ENCODE peak calls at places on chromosomes 6 and 20, in seven cellular contexts. W, F, U, V, R, Z and L are unnamed samples.

GRCh38 chr6:165832471-165832836 is 169.4 kb upstream of the PDE10A start:
- DNase-seq in W (no peak), F (no peak), U (no peak), V (no peak), R (no peak), Z (no peak), L (peak; percentile 29)

GRCh38 chr20:41080866-41081265 is 52.2 kb downstream of the TOP1 start:
- DNase-seq in W (no peak), F (no peak), U (no peak), V (no peak), R (no peak), Z (no peak), L (no peak)

GRCh38 chr20:2742431-2742830 is 49.9 kb downstream of the EBF4 start:
- DNase-seq in W (no peak), F (no peak), U (no peak), V (no peak), R (no peak), Z (no peak), L (no peak)

GRCh38 chr20:36469973-36470372 is 71.3 kb upstream of the MYL9 start:
- DNase-seq in W (no peak), F (no peak), U (no peak), V (no peak), R (no peak), Z (no peak), L (no peak)

GRCh38 chr6:82365011-82365751 is 1.6 kb downstream of the TPBG start:
- DNase-seq in W (no peak), F (peak; percentile 20), U (no peak), V (peak; percentile 47), R (peak; percentile 32), Z (peak; percentile 43), L (peak; percentile 83)

GRCh38 chr6:136600818-136601217 is 50.6 kb upstream of the MAP7 start:
- DNase-seq in W (no peak), F (no peak), U (no peak), V (no peak), R (no peak), Z (no peak), L (no peak)

GRCh38 chr20:5065489-5066383 is 54.0 kb downstream of the PCNA start:
- DNase-seq in W (no peak), F (no peak), U (no peak), V (no peak), R (no peak), Z (peak; percentile 38), L (peak; percentile 78)

GRCh38 chr6:13683038-13683437 is 28.6 kb downstream of the RANBP9 start:
- DNase-seq in W (no peak), F (no peak), U (no peak), V (no peak), R (no peak), Z (no peak), L (no peak)

GRCh38 chr6:19477563-19477962 is 359.6 kb upstream of the ID4 start:
- DNase-seq in W (no peak), F (no peak), U (no peak), V (no peak), R (no peak), Z (no peak), L (no peak)

GRCh38 chr6:118618676-118619377 is 32.6 kb downstream of the CEP85L start:
- DNase-seq in W (peak; percentile 21), F (peak; percentile 49), U (peak; percentile 22), V (peak; percentile 41), R (peak; percentile 24), Z (peak; percentile 60), L (peak; percentile 74)

GRCh38 chr6:7328159-7328713 is 15.2 kb upstream of the SSR1 start:
- DNase-seq in W (no peak), F (no peak), U (no peak), V (no peak), R (no peak), Z (no peak), L (no peak)

GRCh38 chr6:116010400-116011095 is 50.1 kb downstream of the FRK start:
- DNase-seq in W (peak; percentile 17), F (peak; percentile 15), U (no peak), V (peak; percentile 60), R (peak; percentile 10), Z (peak; percentile 86), L (peak; percentile 75)

GRCh38 chr6:11767458-11767857 is 11.1 kb downstream of the ADTRP start:
- DNase-seq in W (no peak), F (no peak), U (no peak), V (no peak), R (no peak), Z (no peak), L (no peak)

GRCh38 chr6:170163405-170164170 is 127.3 kb downstream of the DLL1 start:
- DNase-seq in W (no peak), F (no peak), U (no peak), V (no peak), R (peak; percentile 3), Z (no peak), L (no peak)

GRCh38 chr6:101434601-101435000 is 41.1 kb downstream of the GRIK2 start:
- DNase-seq in W (no peak), F (no peak), U (no peak), V (no peak), R (no peak), Z (no peak), L (no peak)

GRCh38 chr20:3367125-3367524 is 40.3 kb downstream of the DNAAF9 start:
- DNase-seq in W (no peak), F (no peak), U (no peak), V (no peak), R (no peak), Z (no peak), L (no peak)

GRCh38 chr6:33962186-33962585 is 158.4 kb upstream of the MLN start:
- DNase-seq in W (no peak), F (no peak), U (no peak), V (no peak), R (peak; percentile 11), Z (no peak), L (no peak)

GRCh38 chr20:43558412-43559146 is at the start of gene SGK2:
- DNase-seq in W (no peak), F (no peak), U (peak; percentile 93), V (no peak), R (no peak), Z (peak; percentile 91), L (peak; percentile 80)

GRCh38 chr20:23180451-23180921 is 94.4 kb upstream of the CD93 start:
- DNase-seq in W (no peak), F (no peak), U (no peak), V (no peak), R (no peak), Z (no peak), L (peak; percentile 50)

GRCh38 chr20:50111829-50112495 is 988 bp downstream of the UBE2V1 start:
- DNase-seq in W (no peak), F (no peak), U (no peak), V (no peak), R (no peak), Z (no peak), L (no peak)

GRCh38 chr20:3461191-3461874 is 9.5 kb upstream of the ATRN start:
- DNase-seq in W (no peak), F (no peak), U (no peak), V (no peak), R (no peak), Z (no peak), L (no peak)

GRCh38 chr6:69007781-69008180 is 372.7 kb downstream of the ADGRB3 start:
- DNase-seq in W (no peak), F (no peak), U (no peak), V (no peak), R (no peak), Z (no peak), L (no peak)

GRCh38 chr6:46473866-46474265 is 17.4 kb downstream of the RCAN2 start:
- DNase-seq in W (no peak), F (no peak), U (no peak), V (no peak), R (no peak), Z (no peak), L (no peak)

GRCh38 chr6:150347845-150348244 is 21.0 kb upstream of the IYD start:
- DNase-seq in W (no peak), F (no peak), U (no peak), V (no peak), R (no peak), Z (no peak), L (no peak)

GRCh38 chr6:29935273-29935955 is 6.9 kb upstream of the HLA-A start:
- DNase-seq in W (no peak), F (no peak), U (no peak), V (no peak), R (no peak), Z (no peak), L (no peak)

GRCh38 chr6:47111685-47112084 is 69.6 kb upstream of the ADGRF1 start:
- DNase-seq in W (no peak), F (no peak), U (no peak), V (no peak), R (no peak), Z (peak; percentile 82), L (peak; percentile 89)

GRCh38 chr6:89260832-89261231 is 43.7 kb upstream of the GABRR1 start:
- DNase-seq in W (no peak), F (peak; percentile 32), U (peak; percentile 35), V (peak; percentile 55), R (no peak), Z (no peak), L (no peak)

GRCh38 chr20:1569417-1569861 is 11.9 kb upstream of the SIRPD start:
- DNase-seq in W (no peak), F (no peak), U (no peak), V (no peak), R (peak; percentile 38), Z (no peak), L (peak; percentile 32)

GRCh38 chr6:101150226-101150625 is 243.3 kb upstream of the GRIK2 start:
- DNase-seq in W (no peak), F (no peak), U (no peak), V (no peak), R (no peak), Z (no peak), L (no peak)

GRCh38 chr6:40328988-40329545 is 258.1 kb downstream of the LRFN2 start:
- DNase-seq in W (no peak), F (no peak), U (no peak), V (no peak), R (no peak), Z (no peak), L (no peak)

GRCh38 chr20:44979090-44979621 is 12.8 kb downstream of the STK4 start:
- DNase-seq in W (no peak), F (peak; percentile 65), U (no peak), V (no peak), R (no peak), Z (peak; percentile 53), L (no peak)

GRCh38 chr20:41627611-41628244 is 9.6 kb upstream of the CHD6 start:
- DNase-seq in W (no peak), F (no peak), U (no peak), V (no peak), R (no peak), Z (no peak), L (no peak)

GRCh38 chr6:26305097-26305841 is 59.7 kb upstream of the BTN3A2 start:
- DNase-seq in W (no peak), F (peak; percentile 45), U (no peak), V (no peak), R (no peak), Z (peak; percentile 76), L (peak; percentile 83)

GRCh38 chr6:79543411-79543810 is 6.2 kb upstream of the LCA5 start:
- DNase-seq in W (no peak), F (no peak), U (no peak), V (no peak), R (no peak), Z (no peak), L (no peak)

GRCh38 chr6:40937491-40937890 is 101.5 kb downstream of the UNC5CL start:
- DNase-seq in W (no peak), F (no peak), U (no peak), V (no peak), R (no peak), Z (no peak), L (no peak)

GRCh38 chr6:166942393-166943168 is 13.8 kb downstream of the RNASET2 start:
- DNase-seq in W (no peak), F (no peak), U (no peak), V (no peak), R (no peak), Z (peak; percentile 19), L (no peak)

GRCh38 chr6:152004036-152004566 is 196.6 kb downstream of the ESR1 start:
- DNase-seq in W (no peak), F (no peak), U (no peak), V (no peak), R (no peak), Z (no peak), L (no peak)

GRCh38 chr6:168908887-168909286 is 344.8 kb downstream of the THBS2 start:
- DNase-seq in W (no peak), F (no peak), U (no peak), V (no peak), R (no peak), Z (no peak), L (no peak)